ENCODE peak calls at places on chromosome 7, in five cellular contexts. One of them, this sample, is unnamed.

GRCh38 chr7:118080947-118081346 is 103.0 kb upstream of the LSM8 start:
- DNase-seq in HepG2: no peak
- DNase-seq in GM12878: peak; percentile 52
- DNase-seq in GM12891: no peak
- DNase-seq in K562: peak; percentile 76
- DNase-seq in this sample: no peak

GRCh38 chr7:124101173-124101768 is 68.4 kb upstream of the TMEM229A start:
- DNase-seq in GM12891: no peak
- DNase-seq in GM12878: no peak
- DNase-seq in HepG2: peak; percentile 14
- DNase-seq in K562: peak; percentile 55
- DNase-seq in this sample: no peak

GRCh38 chr7:40887099-40887498 is 752.3 kb downstream of the SUGCT start:
- DNase-seq in GM12878: no peak
- DNase-seq in HepG2: no peak
- DNase-seq in K562: no peak
- DNase-seq in GM12891: no peak
- DNase-seq in this sample: no peak

GRCh38 chr7:131649003-131649541 is 92.6 kb upstream of the PODXL start:
- DNase-seq in GM12878: no peak
- DNase-seq in GM12891: no peak
- DNase-seq in K562: no peak
- DNase-seq in HepG2: no peak
- DNase-seq in this sample: no peak

GRCh38 chr7:156732091-156732621 is 91.6 kb downstream of the RNF32 start:
- DNase-seq in GM12878: no peak
- DNase-seq in HepG2: no peak
- DNase-seq in GM12891: no peak
- DNase-seq in K562: no peak
- DNase-seq in this sample: no peak

GRCh38 chr7:144497296-144497695 is 93.8 kb upstream of the NOBOX start:
- DNase-seq in GM12891: no peak
- DNase-seq in HepG2: no peak
- DNase-seq in GM12878: no peak
- DNase-seq in K562: no peak
- DNase-seq in this sample: no peak

GRCh38 chr7:73880755-73881328 is 19.9 kb downstream of the TMEM270 start:
- DNase-seq in K562: no peak
- DNase-seq in GM12891: no peak
- DNase-seq in HepG2: no peak
- DNase-seq in GM12878: no peak
- DNase-seq in this sample: no peak

GRCh38 chr7:132897093-132897492 is 184.8 kb downstream of the CHCHD3 start:
- DNase-seq in HepG2: no peak
- DNase-seq in GM12891: no peak
- DNase-seq in GM12878: no peak
- DNase-seq in K562: no peak
- DNase-seq in this sample: no peak

GRCh38 chr7:133436014-133436428 is 183.1 kb downstream of the EXOC4 start:
- DNase-seq in HepG2: no peak
- DNase-seq in GM12891: no peak
- DNase-seq in GM12878: no peak
- DNase-seq in K562: no peak
- DNase-seq in this sample: no peak

GRCh38 chr7:139582671-139583155 is 59.2 kb downstream of the CLEC2L start:
- DNase-seq in GM12878: no peak
- DNase-seq in K562: no peak
- DNase-seq in HepG2: no peak
- DNase-seq in GM12891: no peak
- DNase-seq in this sample: no peak

GRCh38 chr7:135320277-135320676 is 86.6 kb downstream of the STRA8 start:
- DNase-seq in HepG2: no peak
- DNase-seq in GM12878: no peak
- DNase-seq in K562: no peak
- DNase-seq in GM12891: no peak
- DNase-seq in this sample: no peak

GRCh38 chr7:47291461-47292051 is 290.4 kb downstream of the TNS3 start:
- DNase-seq in GM12878: peak; percentile 50
- DNase-seq in GM12891: peak; percentile 32
- DNase-seq in HepG2: no peak
- DNase-seq in K562: no peak
- DNase-seq in this sample: no peak

GRCh38 chr7:148944935-148945934 is 61.1 kb upstream of the EZH2 start:
- DNase-seq in HepG2: no peak
- DNase-seq in GM12891: no peak
- DNase-seq in K562: no peak
- DNase-seq in GM12878: no peak
- DNase-seq in this sample: no peak

GRCh38 chr7:18508441-18509427 is 13.2 kb downstream of the HDAC9 start:
- DNase-seq in GM12878: no peak
- DNase-seq in K562: no peak
- DNase-seq in HepG2: peak; percentile 12
- DNase-seq in GM12891: no peak
- DNase-seq in this sample: no peak

GRCh38 chr7:97835296-97836138 is 36.7 kb downstream of the ASNS start:
- DNase-seq in GM12891: no peak
- DNase-seq in HepG2: peak; percentile 53
- DNase-seq in K562: peak; percentile 39
- DNase-seq in GM12878: peak; percentile 9
- DNase-seq in this sample: no peak

GRCh38 chr7:116876664-116877442 is 14.5 kb downstream of the CAPZA2 start:
- DNase-seq in HepG2: no peak
- DNase-seq in GM12891: no peak
- DNase-seq in K562: peak; percentile 88
- DNase-seq in GM12878: no peak
- DNase-seq in this sample: no peak

GRCh38 chr7:22860784-22861482 is 38.3 kb upstream of the TOMM7 start:
- DNase-seq in GM12878: no peak
- DNase-seq in GM12891: no peak
- DNase-seq in K562: peak; percentile 60
- DNase-seq in HepG2: peak; percentile 13
- DNase-seq in this sample: no peak

GRCh38 chr7:77811895-77812685 is 13.5 kb downstream of the PHTF2 start:
- DNase-seq in GM12891: no peak
- DNase-seq in K562: no peak
- DNase-seq in HepG2: peak; percentile 36
- DNase-seq in GM12878: no peak
- DNase-seq in this sample: no peak

GRCh38 chr7:79806161-79806734 is 328.4 kb upstream of the GNAI1 start:
- DNase-seq in GM12891: no peak
- DNase-seq in K562: no peak
- DNase-seq in HepG2: peak; percentile 6
- DNase-seq in GM12878: no peak
- DNase-seq in this sample: no peak

GRCh38 chr7:48147078-48147591 is 24.1 kb upstream of the ABCA13 start:
- DNase-seq in GM12878: no peak
- DNase-seq in K562: no peak
- DNase-seq in GM12891: no peak
- DNase-seq in HepG2: no peak
- DNase-seq in this sample: no peak

GRCh38 chr7:119482209-119482608 is 790.8 kb upstream of the KCND2 start:
- DNase-seq in K562: no peak
- DNase-seq in HepG2: peak; percentile 32
- DNase-seq in GM12878: peak; percentile 12
- DNase-seq in GM12891: peak; percentile 5
- DNase-seq in this sample: peak; percentile 0

GRCh38 chr7:78130443-78131200 is 332.0 kb downstream of the PHTF2 start:
- DNase-seq in K562: no peak
- DNase-seq in GM12878: no peak
- DNase-seq in GM12891: no peak
- DNase-seq in HepG2: no peak
- DNase-seq in this sample: no peak

GRCh38 chr7:23546897-23547572 is 15.3 kb upstream of the TRA2A start:
- DNase-seq in HepG2: peak; percentile 87
- DNase-seq in GM12878: peak; percentile 74
- DNase-seq in GM12891: peak; percentile 45
- DNase-seq in K562: peak; percentile 81
- DNase-seq in this sample: peak; percentile 45

GRCh38 chr7:71486856-71487628 is 355.1 kb downstream of the GALNT17 start:
- DNase-seq in GM12878: no peak
- DNase-seq in HepG2: no peak
- DNase-seq in K562: no peak
- DNase-seq in GM12891: no peak
- DNase-seq in this sample: no peak

GRCh38 chr7:129188892-129189660 is 643 bp downstream of the SMO start:
- DNase-seq in GM12891: no peak
- DNase-seq in HepG2: no peak
- DNase-seq in GM12878: no peak
- DNase-seq in K562: no peak
- DNase-seq in this sample: peak; percentile 42

GRCh38 chr7:24981544-24981951 is 1.6 kb upstream of the OSBPL3 start:
- DNase-seq in HepG2: no peak
- DNase-seq in GM12891: no peak
- DNase-seq in GM12878: no peak
- DNase-seq in K562: no peak
- DNase-seq in this sample: no peak

GRCh38 chr7:112202819-112203218 is 3.4 kb downstream of the DOCK4 start:
- DNase-seq in GM12891: no peak
- DNase-seq in GM12878: no peak
- DNase-seq in HepG2: peak; percentile 84
- DNase-seq in K562: no peak
- DNase-seq in this sample: no peak

GRCh38 chr7:2719007-2719406 is 31.0 kb downstream of the AMZ1 start:
- DNase-seq in GM12878: no peak
- DNase-seq in GM12891: no peak
- DNase-seq in HepG2: no peak
- DNase-seq in K562: peak; percentile 66
- DNase-seq in this sample: no peak

GRCh38 chr7:40586197-40586596 is 451.4 kb downstream of the SUGCT start:
- DNase-seq in K562: no peak
- DNase-seq in HepG2: no peak
- DNase-seq in GM12891: no peak
- DNase-seq in GM12878: no peak
- DNase-seq in this sample: no peak

GRCh38 chr7:141158562-141158961 is 84.7 kb downstream of the TMEM178B start:
- DNase-seq in GM12891: no peak
- DNase-seq in GM12878: peak; percentile 34
- DNase-seq in K562: no peak
- DNase-seq in HepG2: no peak
- DNase-seq in this sample: no peak

GRCh38 chr7:19674266-19674960 is 34.4 kb downstream of the POLR1F start:
- DNase-seq in GM12878: no peak
- DNase-seq in GM12891: no peak
- DNase-seq in HepG2: no peak
- DNase-seq in K562: no peak
- DNase-seq in this sample: no peak

GRCh38 chr7:147535619-147536200 is 1054.9 kb upstream of the C7orf33 start:
- DNase-seq in GM12891: no peak
- DNase-seq in HepG2: no peak
- DNase-seq in GM12878: no peak
- DNase-seq in K562: no peak
- DNase-seq in this sample: no peak

GRCh38 chr7:16638282-16639265 is 7.0 kb downstream of the ANKMY2 start:
- DNase-seq in GM12878: no peak
- DNase-seq in HepG2: no peak
- DNase-seq in GM12891: no peak
- DNase-seq in K562: no peak
- DNase-seq in this sample: no peak
- TF ChIP-seq TAF1 in GM12878: no peak
- TF ChIP-seq TAF1 in HepG2: no peak
- TF ChIP-seq TAF1 in GM12891: no peak
- TF ChIP-seq TAF1 in K562: no peak
- TF ChIP-seq TAF1 in this sample: no peak

GRCh38 chr7:36366649-36367560 is 22.8 kb upstream of the ANLN start:
- DNase-seq in GM12878: peak; percentile 50
- DNase-seq in GM12891: peak; percentile 86
- DNase-seq in K562: peak; percentile 96
- DNase-seq in HepG2: peak; percentile 80
- DNase-seq in this sample: peak; percentile 83
- TF ChIP-seq POLR2A in GM12878: no peak
- TF ChIP-seq POLR2A in GM12891: no peak
- TF ChIP-seq POLR2A in K562: no peak
- TF ChIP-seq POLR2A in HepG2: peak; percentile 59
- TF ChIP-seq POLR2A in this sample: no peak

GRCh38 chr7:127988743-127989142 is 42.5 kb downstream of the LRRC4 start:
- DNase-seq in K562: no peak
- DNase-seq in HepG2: no peak
- DNase-seq in GM12891: no peak
- DNase-seq in GM12878: no peak
- DNase-seq in this sample: no peak
- TF ChIP-seq TAF1 in K562: no peak
- TF ChIP-seq TAF1 in HepG2: no peak
- TF ChIP-seq TAF1 in GM12891: no peak
- TF ChIP-seq TAF1 in GM12878: no peak
- TF ChIP-seq TAF1 in this sample: no peak

GRCh38 chr7:150332852-150333635 is 8.4 kb downstream of the RARRES2 start:
- DNase-seq in K562: peak; percentile 47
- DNase-seq in GM12878: no peak
- DNase-seq in HepG2: no peak
- DNase-seq in GM12891: no peak
- DNase-seq in this sample: no peak

GRCh38 chr7:150330211-150330885 is 7.0 kb upstream of the ACTR3C start:
- DNase-seq in GM12891: no peak
- DNase-seq in HepG2: no peak
- DNase-seq in GM12878: no peak
- DNase-seq in K562: peak; percentile 14
- DNase-seq in this sample: no peak

GRCh38 chr7:150326657-150327268 is 3.4 kb upstream of the ACTR3C start:
- DNase-seq in GM12878: no peak
- DNase-seq in GM12891: no peak
- DNase-seq in K562: no peak
- DNase-seq in HepG2: no peak
- DNase-seq in this sample: no peak

GRCh38 chr7:150327308-150327707 is 4.0 kb upstream of the ACTR3C start:
- DNase-seq in K562: no peak
- DNase-seq in HepG2: no peak
- DNase-seq in GM12878: no peak
- DNase-seq in GM12891: no peak
- DNase-seq in this sample: no peak

DNA sequence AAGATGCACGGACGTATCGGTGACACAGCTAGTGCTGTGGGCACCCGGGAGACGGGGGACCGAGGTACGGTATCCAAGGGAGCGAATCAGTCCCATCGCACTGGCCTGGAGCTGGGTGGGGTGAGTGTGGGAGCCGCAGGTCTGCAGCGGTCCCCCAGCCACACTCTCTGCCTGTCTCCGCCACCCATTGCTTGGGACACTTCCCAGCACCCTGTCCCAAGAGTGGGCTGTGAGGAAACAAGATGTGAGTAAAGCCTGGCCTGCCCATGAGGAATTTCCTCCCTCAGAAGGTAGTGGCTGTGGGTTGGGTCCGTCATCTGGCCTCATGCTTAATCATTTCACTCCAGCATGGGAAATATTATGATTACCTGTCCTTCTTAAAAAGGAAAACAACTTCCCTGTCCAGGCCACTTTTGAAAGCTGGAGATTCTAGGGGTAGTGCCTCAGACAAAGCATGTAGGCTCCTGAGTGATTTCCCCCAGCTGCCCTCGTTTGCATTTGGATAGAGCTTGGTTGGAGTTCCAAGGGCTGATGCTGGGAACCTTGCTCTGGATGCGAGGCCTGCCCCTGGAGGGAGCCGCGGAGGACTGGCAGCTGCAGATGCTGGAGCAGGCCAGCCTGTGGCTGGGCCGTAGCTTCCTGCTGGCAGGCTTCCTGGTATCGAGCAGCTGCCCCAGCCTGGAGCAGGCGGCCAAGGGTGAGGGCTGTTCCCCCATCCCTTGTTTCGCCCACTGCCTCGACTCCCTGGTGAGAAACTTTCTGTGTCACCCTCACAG is 6.2 kb upstream of the ACTR3C start:
- DNase-seq in K562: peak; percentile 19
- DNase-seq in GM12891: no peak
- DNase-seq in GM12878: no peak
- DNase-seq in HepG2: no peak
- DNase-seq in this sample: no peak
- TF ChIP-seq POLR2A in K562: no peak
- TF ChIP-seq POLR2A in GM12891: no peak
- TF ChIP-seq POLR2A in GM12878: no peak
- TF ChIP-seq POLR2A in HepG2: peak; percentile 23
- TF ChIP-seq POLR2A in this sample: no peak